ENCODE peak calls at places on chromosomes 1 and 21, in five cellular contexts. Y, F, O, G and E are unnamed samples.
A peak's percentile ranks its signal among the peaks of the same experiment; 100 is the strongest.

GRCh38 chr1:168054117-168054516 is 82.6 kb downstream of the GPR161 start:
- DNase-seq in Y (no peak), F (no peak), O (no peak), G (no peak), E (no peak)

GRCh38 chr1:16975838-16976237 is 4.6 kb downstream of the MFAP2 start:
- DNase-seq in Y (no peak), F (no peak), O (no peak), G (no peak), E (no peak)

GRCh38 chr1:235834620-235835019 is 32.1 kb downstream of the LYST start:
- DNase-seq in Y (no peak), F (no peak), O (no peak), G (no peak), E (no peak)

GRCh38 chr21:28627261-28627660 is 365.4 kb downstream of the LTN1 start:
- DNase-seq in Y (no peak), F (no peak), O (no peak), G (no peak), E (no peak)

GRCh38 chr1:67535474-67535873 is 105.3 kb upstream of the SERBP1 start:
- DNase-seq in Y (peak; percentile 87), F (peak; percentile 74), O (peak; percentile 82), G (no peak), E (peak; percentile 80)

GRCh38 chr1:7175507-7175906 is 390.3 kb downstream of the CAMTA1 start:
- DNase-seq in Y (no peak), F (no peak), O (no peak), G (no peak), E (no peak)

GRCh38 chr1:76125441-76126215 is 51.1 kb downstream of the ST6GALNAC3 start:
- DNase-seq in Y (no peak), F (no peak), O (no peak), G (no peak), E (no peak)

GRCh38 chr1:229221106-229222019 is 49.5 kb upstream of the RAB4A start:
- DNase-seq in Y (peak; percentile 97), F (no peak), O (no peak), G (no peak), E (no peak)

GRCh38 chr1:35640380-35641232 is 720 bp downstream of the PSMB2 start:
- DNase-seq in Y (peak; percentile 10), F (no peak), O (no peak), G (no peak), E (no peak)